ENCODE peak calls at places on chromosomes 1 and 21, in nine cellular contexts. One of them, this sample, is unnamed. For H3K4me1, the result is how much of the 10 kb centered on the place peaks cover.

GRCh38 chr21:17527240-17527639 is 14.4 kb downstream of the CXADR start:
- DNase-seq in kidney: no peak
- DNase-seq in naive thymus-derived CD4-positive, alpha-beta T cell: no peak
- DNase-seq in psoas muscle: no peak
- DNase-seq in cardiac muscle cell: peak
- DNase-seq in stomach: no peak
- DNase-seq in heart left ventricle: no peak
- DNase-seq in colonic mucosa: no peak
- DNase-seq in CD8-positive, alpha-beta T cell: no peak
- DNase-seq in this sample: no peak

GRCh38 chr1:6145864-6146410 is 34.2 kb downstream of the CHD5 start:
- DNase-seq in kidney: no peak
- DNase-seq in naive thymus-derived CD4-positive, alpha-beta T cell: no peak
- DNase-seq in psoas muscle: no peak
- DNase-seq in cardiac muscle cell: no peak
- DNase-seq in stomach: no peak
- DNase-seq in heart left ventricle: no peak
- DNase-seq in colonic mucosa: no peak
- DNase-seq in CD8-positive, alpha-beta T cell: no peak
- DNase-seq in this sample: no peak

GRCh38 chr1:203201516-203202205 is 15.2 kb upstream of the CHI3L1 start:
- DNase-seq in kidney: no peak
- DNase-seq in naive thymus-derived CD4-positive, alpha-beta T cell: no peak
- DNase-seq in psoas muscle: no peak
- DNase-seq in cardiac muscle cell: no peak
- DNase-seq in stomach: peak
- DNase-seq in heart left ventricle: no peak
- DNase-seq in colonic mucosa: no peak
- DNase-seq in CD8-positive, alpha-beta T cell: no peak
- DNase-seq in this sample: no peak

GRCh38 chr1:91273875-91274274 is 130.8 kb downstream of the HFM1 start:
- DNase-seq in kidney: no peak
- DNase-seq in naive thymus-derived CD4-positive, alpha-beta T cell: no peak
- DNase-seq in psoas muscle: no peak
- DNase-seq in cardiac muscle cell: peak
- DNase-seq in stomach: no peak
- DNase-seq in heart left ventricle: no peak
- DNase-seq in colonic mucosa: no peak
- DNase-seq in CD8-positive, alpha-beta T cell: no peak
- DNase-seq in this sample: no peak

GRCh38 chr1:45493116-45493697 is 2.2 kb upstream of the TESK2 start:
- DNase-seq in kidney: no peak
- DNase-seq in naive thymus-derived CD4-positive, alpha-beta T cell: peak
- DNase-seq in psoas muscle: no peak
- DNase-seq in cardiac muscle cell: peak
- DNase-seq in stomach: peak
- DNase-seq in heart left ventricle: peak
- DNase-seq in colonic mucosa: peak
- DNase-seq in CD8-positive, alpha-beta T cell: peak
- DNase-seq in this sample: peak

GRCh38 chr1:179828554-179829110 is 49.0 kb downstream of the TOR1AIP2 start:
- DNase-seq in kidney: no peak
- DNase-seq in naive thymus-derived CD4-positive, alpha-beta T cell: no peak
- DNase-seq in psoas muscle: no peak
- DNase-seq in cardiac muscle cell: no peak
- DNase-seq in stomach: no peak
- DNase-seq in heart left ventricle: no peak
- DNase-seq in colonic mucosa: no peak
- DNase-seq in CD8-positive, alpha-beta T cell: peak
- DNase-seq in this sample: no peak

GRCh38 chr1:58885998-58886397 is 102.2 kb upstream of the JUN start:
- DNase-seq in kidney: no peak
- DNase-seq in naive thymus-derived CD4-positive, alpha-beta T cell: peak
- DNase-seq in psoas muscle: peak
- DNase-seq in cardiac muscle cell: peak
- DNase-seq in stomach: peak
- DNase-seq in heart left ventricle: no peak
- DNase-seq in colonic mucosa: peak
- DNase-seq in CD8-positive, alpha-beta T cell: peak
- DNase-seq in this sample: peak

GRCh38 chr1:181112071-181112929 is 23.8 kb downstream of the IER5 start:
- DNase-seq in kidney: peak
- DNase-seq in naive thymus-derived CD4-positive, alpha-beta T cell: no peak
- DNase-seq in psoas muscle: peak
- DNase-seq in cardiac muscle cell: peak
- DNase-seq in stomach: peak
- DNase-seq in heart left ventricle: no peak
- DNase-seq in colonic mucosa: peak
- DNase-seq in CD8-positive, alpha-beta T cell: no peak
- DNase-seq in this sample: no peak

GRCh38 chr1:46643368-46643775 is 24.8 kb downstream of the ATPAF1 start:
- DNase-seq in kidney: no peak
- DNase-seq in naive thymus-derived CD4-positive, alpha-beta T cell: no peak
- DNase-seq in psoas muscle: no peak
- DNase-seq in cardiac muscle cell: peak
- DNase-seq in stomach: no peak
- DNase-seq in heart left ventricle: no peak
- DNase-seq in colonic mucosa: peak
- DNase-seq in CD8-positive, alpha-beta T cell: no peak
- DNase-seq in this sample: no peak

GRCh38 chr1:18360251-18360650 is 120.5 kb upstream of the KLHDC7A start:
- DNase-seq in kidney: no peak
- DNase-seq in naive thymus-derived CD4-positive, alpha-beta T cell: no peak
- DNase-seq in psoas muscle: no peak
- DNase-seq in cardiac muscle cell: no peak
- DNase-seq in stomach: no peak
- DNase-seq in heart left ventricle: no peak
- DNase-seq in colonic mucosa: no peak
- DNase-seq in CD8-positive, alpha-beta T cell: no peak
- DNase-seq in this sample: no peak

GRCh38 chr1:234611153-234611798 is 1.3 kb upstream of the IRF2BP2 start:
- DNase-seq in kidney: no peak
- DNase-seq in naive thymus-derived CD4-positive, alpha-beta T cell: peak
- DNase-seq in psoas muscle: no peak
- DNase-seq in cardiac muscle cell: peak
- DNase-seq in stomach: no peak
- DNase-seq in heart left ventricle: no peak
- DNase-seq in colonic mucosa: peak
- DNase-seq in CD8-positive, alpha-beta T cell: no peak
- DNase-seq in this sample: peak

GRCh38 chr1:240254006-240254405 is 162.3 kb downstream of the FMN2 start:
- DNase-seq in kidney: no peak
- DNase-seq in naive thymus-derived CD4-positive, alpha-beta T cell: no peak
- DNase-seq in psoas muscle: no peak
- DNase-seq in cardiac muscle cell: no peak
- DNase-seq in stomach: no peak
- DNase-seq in heart left ventricle: no peak
- DNase-seq in colonic mucosa: no peak
- DNase-seq in CD8-positive, alpha-beta T cell: no peak
- DNase-seq in this sample: no peak

GRCh38 chr1:115098979-115099692 is 9.8 kb upstream of the TSPAN2 start:
- DNase-seq in kidney: no peak
- DNase-seq in naive thymus-derived CD4-positive, alpha-beta T cell: peak
- DNase-seq in psoas muscle: no peak
- DNase-seq in cardiac muscle cell: peak
- DNase-seq in stomach: peak
- DNase-seq in heart left ventricle: peak
- DNase-seq in colonic mucosa: peak
- DNase-seq in CD8-positive, alpha-beta T cell: peak
- DNase-seq in this sample: peak

GRCh38 chr1:57269621-57270235 is 154.1 kb downstream of the DAB1 start:
- DNase-seq in kidney: no peak
- DNase-seq in naive thymus-derived CD4-positive, alpha-beta T cell: no peak
- DNase-seq in psoas muscle: no peak
- DNase-seq in cardiac muscle cell: no peak
- DNase-seq in stomach: no peak
- DNase-seq in heart left ventricle: no peak
- DNase-seq in colonic mucosa: no peak
- DNase-seq in CD8-positive, alpha-beta T cell: no peak
- DNase-seq in this sample: no peak

GRCh38 chr1:183245366-183245765 is 59.3 kb downstream of the LAMC2 start:
- DNase-seq in kidney: no peak
- DNase-seq in naive thymus-derived CD4-positive, alpha-beta T cell: no peak
- DNase-seq in psoas muscle: no peak
- DNase-seq in cardiac muscle cell: no peak
- DNase-seq in stomach: no peak
- DNase-seq in heart left ventricle: no peak
- DNase-seq in colonic mucosa: no peak
- DNase-seq in CD8-positive, alpha-beta T cell: no peak
- DNase-seq in this sample: no peak
- H3K27ac ChIP-seq in kidney: no peak
- H3K27ac ChIP-seq in naive thymus-derived CD4-positive, alpha-beta T cell: no peak
- H3K27ac ChIP-seq in psoas muscle: no peak
- H3K27ac ChIP-seq in cardiac muscle cell: no peak
- H3K27ac ChIP-seq in stomach: no peak
- H3K27ac ChIP-seq in heart left ventricle: no peak
- H3K27ac ChIP-seq in colonic mucosa: no peak
- H3K27ac ChIP-seq in CD8-positive, alpha-beta T cell: no peak
- H3K27ac ChIP-seq in this sample: no peak

DNA sequence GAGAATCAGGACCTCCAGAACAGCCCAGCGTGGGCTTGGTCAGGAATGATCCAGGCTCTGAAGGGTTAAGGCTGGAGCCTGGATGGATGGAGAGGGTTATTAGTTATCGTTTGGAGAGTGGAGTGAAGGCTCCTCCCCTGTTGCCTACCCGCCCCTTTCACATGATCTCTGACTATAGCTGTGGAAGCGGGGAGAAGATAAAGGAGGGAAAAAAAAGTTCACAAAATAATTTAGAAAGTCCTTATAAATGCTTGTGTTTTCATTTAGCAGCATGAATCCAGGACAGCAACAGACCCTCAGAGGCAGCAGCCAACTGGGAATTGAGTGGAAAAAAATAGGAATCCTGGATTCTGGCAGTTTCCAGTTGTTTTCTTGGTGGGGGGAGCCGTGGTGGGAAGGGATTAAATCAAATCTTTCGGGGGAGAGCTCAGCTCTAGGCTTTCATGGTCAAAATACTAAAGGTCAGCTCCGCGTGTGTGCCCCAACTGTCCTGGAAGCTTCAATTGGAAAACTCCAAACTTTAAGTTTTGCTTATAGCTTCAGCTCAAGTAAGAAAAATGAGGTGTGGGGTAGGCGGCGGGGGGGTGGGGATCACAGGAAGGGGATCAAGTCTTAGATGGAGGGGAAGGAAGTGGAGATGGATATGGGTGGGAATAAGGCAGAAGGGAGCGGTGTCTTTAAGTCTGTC is 574 bp upstream of the DDR2 start:
- DNase-seq in kidney: no peak
- DNase-seq in naive thymus-derived CD4-positive, alpha-beta T cell: no peak
- DNase-seq in psoas muscle: no peak
- DNase-seq in cardiac muscle cell: peak
- DNase-seq in stomach: no peak
- DNase-seq in heart left ventricle: peak
- DNase-seq in colonic mucosa: no peak
- DNase-seq in CD8-positive, alpha-beta T cell: no peak
- DNase-seq in this sample: no peak
- H3K4me1 ChIP-seq in kidney: under half
- H3K4me1 ChIP-seq in naive thymus-derived CD4-positive, alpha-beta T cell: under half
- H3K4me1 ChIP-seq in psoas muscle: under half
- H3K4me1 ChIP-seq in cardiac muscle cell: under half
- H3K4me1 ChIP-seq in stomach: under half
- H3K4me1 ChIP-seq in heart left ventricle: under half
- H3K4me1 ChIP-seq in colonic mucosa: under half
- H3K4me1 ChIP-seq in CD8-positive, alpha-beta T cell: under half
- H3K4me1 ChIP-seq in this sample: under half

GRCh38 chr1:95002167-95002566 is 70.6 kb downstream of the ALG14 start:
- DNase-seq in kidney: no peak
- DNase-seq in naive thymus-derived CD4-positive, alpha-beta T cell: no peak
- DNase-seq in psoas muscle: no peak
- DNase-seq in cardiac muscle cell: no peak
- DNase-seq in stomach: no peak
- DNase-seq in heart left ventricle: no peak
- DNase-seq in colonic mucosa: no peak
- DNase-seq in CD8-positive, alpha-beta T cell: no peak
- DNase-seq in this sample: no peak
- H3K4me3 ChIP-seq in kidney: no peak
- H3K4me3 ChIP-seq in naive thymus-derived CD4-positive, alpha-beta T cell: no peak
- H3K4me3 ChIP-seq in psoas muscle: no peak
- H3K4me3 ChIP-seq in cardiac muscle cell: no peak
- H3K4me3 ChIP-seq in stomach: no peak
- H3K4me3 ChIP-seq in heart left ventricle: no peak
- H3K4me3 ChIP-seq in colonic mucosa: no peak
- H3K4me3 ChIP-seq in CD8-positive, alpha-beta T cell: no peak
- H3K4me3 ChIP-seq in this sample: no peak

GRCh38 chr1:12184008-12184681 is 17.4 kb downstream of the TNFRSF1B start:
- DNase-seq in kidney: peak
- DNase-seq in naive thymus-derived CD4-positive, alpha-beta T cell: no peak
- DNase-seq in psoas muscle: peak
- DNase-seq in cardiac muscle cell: peak
- DNase-seq in stomach: peak
- DNase-seq in heart left ventricle: peak
- DNase-seq in colonic mucosa: peak
- DNase-seq in CD8-positive, alpha-beta T cell: no peak
- DNase-seq in this sample: no peak

GRCh38 chr1:12186277-12186985 is 19.6 kb downstream of the TNFRSF1B start:
- DNase-seq in kidney: no peak
- DNase-seq in naive thymus-derived CD4-positive, alpha-beta T cell: no peak
- DNase-seq in psoas muscle: no peak
- DNase-seq in cardiac muscle cell: no peak
- DNase-seq in stomach: peak
- DNase-seq in heart left ventricle: no peak
- DNase-seq in colonic mucosa: no peak
- DNase-seq in CD8-positive, alpha-beta T cell: no peak
- DNase-seq in this sample: no peak

GRCh38 chr1:12185036-12185435 is 18.2 kb downstream of the TNFRSF1B start:
- DNase-seq in kidney: no peak
- DNase-seq in naive thymus-derived CD4-positive, alpha-beta T cell: no peak
- DNase-seq in psoas muscle: no peak
- DNase-seq in cardiac muscle cell: no peak
- DNase-seq in stomach: no peak
- DNase-seq in heart left ventricle: no peak
- DNase-seq in colonic mucosa: no peak
- DNase-seq in CD8-positive, alpha-beta T cell: no peak
- DNase-seq in this sample: no peak

GRCh38 chr1:12188115-12188514 is 21.3 kb downstream of the TNFRSF1B start:
- DNase-seq in kidney: no peak
- DNase-seq in naive thymus-derived CD4-positive, alpha-beta T cell: no peak
- DNase-seq in psoas muscle: no peak
- DNase-seq in cardiac muscle cell: no peak
- DNase-seq in stomach: no peak
- DNase-seq in heart left ventricle: no peak
- DNase-seq in colonic mucosa: no peak
- DNase-seq in CD8-positive, alpha-beta T cell: no peak
- DNase-seq in this sample: no peak

DNA sequence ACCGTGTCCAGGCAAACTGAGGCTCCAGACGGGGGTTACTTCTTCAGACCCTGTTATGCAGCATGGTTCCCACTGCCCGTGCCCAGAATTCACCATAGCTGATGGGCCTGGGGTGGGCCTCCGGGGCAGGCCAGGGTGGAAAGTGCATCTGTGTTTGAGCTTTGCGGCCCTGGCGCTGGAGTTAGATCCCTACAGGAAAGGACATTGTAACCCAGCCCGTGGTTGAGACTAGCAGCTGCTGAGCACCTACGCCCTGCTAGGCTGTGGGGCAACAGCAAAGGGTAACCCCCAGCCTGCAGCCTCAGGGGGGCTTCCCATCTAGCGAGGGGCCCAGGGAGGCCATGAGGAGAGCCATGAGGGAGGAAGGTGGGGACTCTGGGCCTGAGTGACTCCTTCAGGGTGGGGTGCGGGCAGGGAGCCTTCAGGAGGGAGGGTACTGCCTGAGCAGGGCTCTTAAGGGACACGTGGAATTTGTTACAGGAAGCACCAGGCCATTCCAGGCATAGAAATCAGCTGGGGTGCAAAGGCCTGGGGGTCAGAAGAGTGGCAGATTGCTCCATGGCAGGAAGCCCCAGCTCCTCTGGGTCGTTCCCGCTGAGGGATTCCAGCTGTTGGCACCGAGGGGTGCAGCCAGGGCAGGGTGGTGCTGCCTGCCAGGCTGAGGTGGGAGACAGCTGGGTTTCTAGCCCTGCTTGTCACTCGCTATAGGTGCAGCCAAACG is 18.9 kb downstream of the TNFRSF1B start:
- DNase-seq in kidney: no peak
- DNase-seq in naive thymus-derived CD4-positive, alpha-beta T cell: no peak
- DNase-seq in psoas muscle: no peak
- DNase-seq in cardiac muscle cell: peak
- DNase-seq in stomach: no peak
- DNase-seq in heart left ventricle: no peak
- DNase-seq in colonic mucosa: no peak
- DNase-seq in CD8-positive, alpha-beta T cell: no peak
- DNase-seq in this sample: no peak
- H3K27ac ChIP-seq in kidney: peak
- H3K27ac ChIP-seq in naive thymus-derived CD4-positive, alpha-beta T cell: no peak
- H3K27ac ChIP-seq in psoas muscle: peak
- H3K27ac ChIP-seq in cardiac muscle cell: peak
- H3K27ac ChIP-seq in stomach: peak
- H3K27ac ChIP-seq in heart left ventricle: peak
- H3K27ac ChIP-seq in colonic mucosa: peak
- H3K27ac ChIP-seq in CD8-positive, alpha-beta T cell: no peak
- H3K27ac ChIP-seq in this sample: no peak